ENCODE peak calls at places on chromosomes 4 and X, in eight cellular contexts. I is kidney epithelial cell, N is GM12865, O is foreskin fibroblast, C is tibial artery, Y is heart right ventricle, M is AG10803, L is bronchial epithelial cell. A is an unnamed sample.

GRCh38 chr4:128542047-128542446 is 254.4 kb upstream of the PGRMC2 start:
- DNase-seq in I (no peak), N (no peak), O (no peak), C (no peak), Y (no peak), M (no peak), L (no peak), A (peak; percentile 34)

GRCh38 chrX:40734956-40735317 is 405 bp downstream of the MED14 start:
- DNase-seq in I (no peak), N (peak; percentile 36), O (no peak), C (no peak), Y (no peak), M (peak; percentile 3), L (no peak), A (peak; percentile 20)

GRCh38 chr4:108345862-108346530 is 177.3 kb upstream of the LEF1 start:
- DNase-seq in I (peak; percentile 38), N (no peak), O (no peak), C (no peak), Y (no peak), M (peak; percentile 73), L (peak; percentile 39), A (peak; percentile 55)

GRCh38 chr4:89067407-89067806 is 10.4 kb upstream of the FAM13A start:
- DNase-seq in I (no peak), N (no peak), O (no peak), C (no peak), Y (no peak), M (peak; percentile 35), L (peak; percentile 33), A (no peak)

GRCh38 chr4:88522702-88523324 is 763 bp downstream of the PYURF start:
- DNase-seq in I (no peak), N (peak; percentile 55), O (no peak), C (peak; percentile 55), Y (peak; percentile 24), M (peak; percentile 46), L (peak; percentile 37), A (peak; percentile 61)

GRCh38 chr4:140150636-140150885 is 3.4 kb downstream of the MAML3 start:
- DNase-seq in I (no peak), N (no peak), O (no peak), C (peak; percentile 88), Y (no peak), M (no peak), L (no peak), A (no peak)

GRCh38 chr4:182973421-182974340 is 56.5 kb upstream of the DCTD start:
- DNase-seq in I (no peak), N (no peak), O (no peak), C (no peak), Y (no peak), M (peak; percentile 1), L (peak; percentile 37), A (no peak)

GRCh38 chr4:121632686-121633085 is 64.1 kb downstream of the ANXA5 start:
- DNase-seq in I (no peak), N (no peak), O (no peak), C (no peak), Y (no peak), M (no peak), L (no peak), A (no peak)

GRCh38 chr4:163548481-163549243 is 54.2 kb downstream of the TMA16 start:
- DNase-seq in I (peak; percentile 16), N (peak; percentile 65), O (peak; percentile 40), C (no peak), Y (no peak), M (peak; percentile 58), L (peak; percentile 50), A (peak; percentile 65)

GRCh38 chrX:13064599-13065143 is 20.3 kb upstream of the FAM9C start:
- DNase-seq in I (no peak), N (no peak), O (peak; percentile 63), C (peak; percentile 52), Y (no peak), M (peak; percentile 93), L (peak; percentile 17), A (peak; percentile 70)

GRCh38 chrX:38437093-38437492 is 84.7 kb downstream of the OTC start:
- DNase-seq in I (peak; percentile 7), N (no peak), O (peak; percentile 0), C (no peak), Y (no peak), M (no peak), L (peak; percentile 33), A (peak; percentile 0)

GRCh38 chr4:151098191-151098590 is 1.2 kb upstream of the RPS3A start:
- DNase-seq in I (no peak), N (no peak), O (no peak), C (peak; percentile 29), Y (no peak), M (no peak), L (no peak), A (no peak)

GRCh38 chr4:102501176-102501634 is at the start of gene NFKB1:
- DNase-seq in I (peak; percentile 47), N (peak; percentile 93), O (peak; percentile 67), C (peak; percentile 79), Y (peak; percentile 59), M (peak; percentile 81), L (peak; percentile 82), A (peak; percentile 81)

GRCh38 chrX:65697915-65698796 is 30.7 kb downstream of the MSN start:
- DNase-seq in I (no peak), N (peak; percentile 93), O (no peak), C (peak; percentile 47), Y (peak; percentile 35), M (no peak), L (no peak), A (peak; percentile 44)

GRCh38 chrX:130079824-130080406 is 30.4 kb downstream of the ELF4 start:
- DNase-seq in I (peak; percentile 9), N (peak; percentile 72), O (peak; percentile 54), C (peak; percentile 59), Y (peak; percentile 18), M (peak; percentile 89), L (peak; percentile 55), A (peak; percentile 81)

GRCh38 chr4:134544303-134544761 is 342.7 kb upstream of the PABPC4L start:
- DNase-seq in I (peak; percentile 43), N (no peak), O (peak; percentile 8), C (no peak), Y (no peak), M (peak; percentile 24), L (no peak), A (peak; percentile 65)

GRCh38 chr4:10354225-10354624 is 103.0 kb downstream of the ZNF518B start:
- DNase-seq in I (no peak), N (no peak), O (no peak), C (peak; percentile 26), Y (no peak), M (no peak), L (no peak), A (no peak)

GRCh38 chrX:8845060-8845459 is 43.9 kb upstream of the FAM9A start:
- DNase-seq in I (no peak), N (no peak), O (peak; percentile 14), C (no peak), Y (no peak), M (peak; percentile 17), L (no peak), A (peak; percentile 38)

GRCh38 chr4:181582595-181582994 is 660.6 kb upstream of the TENM3 start:
- DNase-seq in I (no peak), N (no peak), O (no peak), C (no peak), Y (no peak), M (no peak), L (no peak), A (no peak)

GRCh38 chrX:43493751-43494150 is 162.3 kb upstream of the MAOA start:
- DNase-seq in I (no peak), N (no peak), O (no peak), C (no peak), Y (no peak), M (no peak), L (no peak), A (no peak)

GRCh38 chr4:142406051-142406549 is 440.0 kb downstream of the INPP4B start:
- DNase-seq in I (no peak), N (peak; percentile 19), O (no peak), C (no peak), Y (no peak), M (peak; percentile 54), L (peak; percentile 77), A (no peak)
- H3K4me3 ChIP-seq in I (no peak overlapping the region), N (peak overlapping the region; percentile 56), O (peak overlapping the region; percentile 74), C (peak overlapping the region; percentile 55), Y (no peak overlapping the region), M (peak overlapping the region; percentile 59), L (peak overlapping the region; percentile 46), A (no peak overlapping the region)

GRCh38 chrX:68751372-68751771 is 77.4 kb upstream of the EFNB1 start:
- DNase-seq in I (no peak), N (no peak), O (no peak), C (no peak), Y (no peak), M (no peak), L (no peak), A (no peak)
- TF ChIP-seq CTCF in I (no peak), N (no peak), O (no peak), C (no peak), Y (no peak), M (no peak), L (no peak), A (no peak)

GRCh38 chr4:48345542-48345941 is 4.2 kb downstream of the SLAIN2 start:
- DNase-seq in I (no peak), N (no peak), O (no peak), C (no peak), Y (no peak), M (no peak), L (no peak), A (no peak)

GRCh38 chr4:48342559-48342878 is 1.2 kb downstream of the SLAIN2 start:
- DNase-seq in I (no peak), N (no peak), O (no peak), C (no peak), Y (no peak), M (no peak), L (no peak), A (no peak)

GRCh38 chr4:48341776-48342558 is 638 bp downstream of the SLAIN2 start:
- DNase-seq in I (no peak), N (peak; percentile 61), O (no peak), C (peak; percentile 25), Y (peak; percentile 63), M (peak; percentile 35), L (no peak), A (no peak)

GRCh38 chr4:48343035-48343434 is 1.7 kb downstream of the SLAIN2 start:
- DNase-seq in I (no peak), N (peak; percentile 24), O (no peak), C (no peak), Y (no peak), M (no peak), L (no peak), A (no peak)

DNA sequence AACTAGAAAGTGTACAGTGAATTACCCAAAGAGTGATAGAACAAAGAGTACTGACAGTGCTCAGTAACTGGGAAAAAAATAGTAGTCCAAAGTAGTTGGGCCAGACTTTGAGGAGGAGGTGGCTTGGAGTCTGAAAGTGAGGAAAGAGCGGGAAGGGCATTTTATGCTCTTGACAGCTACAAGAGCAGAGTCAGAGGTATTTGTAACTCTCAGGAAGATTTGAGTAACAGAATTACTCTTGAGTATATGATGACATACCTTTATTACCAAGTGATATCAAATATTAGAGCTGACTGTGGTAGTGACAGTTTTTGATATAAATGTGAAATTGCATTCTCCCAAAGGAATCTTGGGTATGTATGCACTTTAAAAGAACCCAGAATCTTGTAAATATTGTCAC is 2.2 kb downstream of the SLAIN2 start:
- DNase-seq in I (no peak), N (no peak), O (no peak), C (no peak), Y (no peak), M (peak; percentile 37), L (no peak), A (peak; percentile 45)
- H3K4me3 ChIP-seq in I (peak overlapping the region; percentile 98), N (peak overlapping the region; percentile 93), O (peak overlapping the region; percentile 92), C (peak overlapping the region; percentile 99), Y (no peak overlapping the region), M (peak overlapping the region; percentile 27), L (no peak overlapping the region), A (peak overlapping the region; percentile 99)

GRCh38 chrX:32276153-32276552 is 935.2 kb downstream of the DMD start:
- DNase-seq in I (no peak), N (no peak), O (no peak), C (no peak), Y (no peak), M (no peak), L (no peak), A (no peak)

GRCh38 chrX:32281853-32282252 is 929.5 kb downstream of the DMD start:
- DNase-seq in I (no peak), N (no peak), O (no peak), C (no peak), Y (no peak), M (no peak), L (no peak), A (no peak)
- TF ChIP-seq CTCF in I (no peak), N (no peak), O (no peak), C (no peak), Y (no peak), M (no peak), L (no peak), A (no peak)